ENCODE peak calls at places on chromosomes 1 and 21, in five cellular contexts. E, Q, V, R and F are unnamed samples. For H3K27me3, the result is how much of the 10 kb centered on the place peaks cover.

GRCh38 chr1:19336543-19336942 is 24.4 kb downstream of the SLC66A1 start:
- DNase-seq in E (no peak), Q (no peak), R (no peak), V (no peak), F (no peak)

GRCh38 chr1:153880962-153881361 is 41.8 kb downstream of the GATAD2B start:
- DNase-seq in V (peak), E (no peak), R (peak), Q (no peak), F (peak)

GRCh38 chr1:84348240-84348555 is 46.7 kb downstream of the SAMD13 start:
- DNase-seq in V (no peak), E (no peak), R (no peak), Q (no peak), F (no peak)

GRCh38 chr1:19759740-19760089 is 40.0 kb downstream of the TMCO4 start:
- DNase-seq in R (no peak), E (no peak), Q (no peak), V (peak), F (peak)

GRCh38 chr1:191901651-191902050 is 256.6 kb upstream of the RGS18 start:
- DNase-seq in E (peak), V (no peak), R (no peak), Q (no peak), F (no peak)

GRCh38 chr21:44874497-44875331 is 1.2 kb upstream of the PTTG1IP start:
- DNase-seq in R (peak), Q (peak), V (no peak), E (peak), F (no peak)

GRCh38 chr1:15254521-15254920 is 7.5 kb downstream of the FHAD1 start:
- DNase-seq in R (no peak), E (no peak), V (no peak), Q (no peak), F (no peak)

GRCh38 chr1:51101976-51102375 is at the start of gene C1orf185:
- DNase-seq in R (no peak), V (no peak), E (no peak), Q (no peak), F (no peak)

GRCh38 chr1:32352831-32353383 is 9.4 kb downstream of the FAM229A start:
- DNase-seq in V (no peak), E (no peak), R (no peak), Q (no peak), F (peak)

GRCh38 chr1:114025609-114026401 is 46.5 kb downstream of the OLFML3 start:
- DNase-seq in V (no peak), R (no peak), Q (no peak), E (no peak), F (no peak)

GRCh38 chr1:204241050-204241449 is 27.3 kb upstream of the GOLT1A start:
- DNase-seq in E (no peak), R (no peak), V (no peak), Q (no peak), F (no peak)

GRCh38 chr1:95223110-95223509 is 10.9 kb upstream of the RWDD3 start:
- DNase-seq in Q (no peak), R (peak), V (peak), E (no peak), F (no peak)

GRCh38 chr1:32525053-32525452 is 14.2 kb upstream of the ZBTB8A start:
- DNase-seq in R (no peak), Q (no peak), V (no peak), E (no peak), F (no peak)

GRCh38 chr1:99005537-99005942 is 879 bp upstream of the PLPPR5 start:
- DNase-seq in E (peak), Q (no peak), V (no peak), R (peak), F (no peak)

GRCh38 chr1:99010679-99011078 is 6.0 kb upstream of the PLPPR5 start:
- DNase-seq in Q (no peak), E (no peak), V (no peak), R (no peak), F (no peak)

GRCh38 chr1:99004270-99005141 is at the start of gene PLPPR5:
- DNase-seq in R (peak), V (peak), Q (no peak), E (peak), F (peak)

GRCh38 chr1:99005142-99005491 is 456 bp upstream of the PLPPR5 start:
- DNase-seq in R (peak), V (peak), Q (no peak), E (peak), F (no peak)

GRCh38 chr1:99007366-99007765 is 2.7 kb upstream of the PLPPR5 start:
- DNase-seq in V (no peak), R (no peak), Q (no peak), E (no peak), F (no peak)
- H3K27me3 ChIP-seq in V (under half), R (half or more), Q (under half), E (under half), F (under half)

DNA sequence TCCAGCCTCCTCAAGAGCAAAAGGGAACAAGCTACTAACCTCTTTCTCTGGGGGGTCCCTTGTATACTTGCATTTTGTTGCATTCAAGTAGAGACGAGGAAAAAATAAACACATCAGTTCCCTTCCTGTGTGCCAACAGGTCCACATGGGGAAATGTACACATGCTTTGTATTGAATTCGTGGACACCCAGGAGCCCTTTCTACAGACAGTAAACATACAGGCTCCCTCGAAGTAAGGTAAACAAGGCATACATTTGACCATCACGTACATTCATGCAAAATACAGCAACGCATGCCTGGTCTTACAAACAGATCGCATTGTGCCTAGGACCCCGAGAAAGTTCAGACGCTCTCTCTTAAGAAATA is 1.1 kb downstream of the KCND3 start:
- DNase-seq in R (no peak), Q (no peak), E (no peak), V (no peak), F (no peak)
- H3K27me3 ChIP-seq in R (half or more), Q (half or more), E (half or more), V (under half), F (under half)

DNA sequence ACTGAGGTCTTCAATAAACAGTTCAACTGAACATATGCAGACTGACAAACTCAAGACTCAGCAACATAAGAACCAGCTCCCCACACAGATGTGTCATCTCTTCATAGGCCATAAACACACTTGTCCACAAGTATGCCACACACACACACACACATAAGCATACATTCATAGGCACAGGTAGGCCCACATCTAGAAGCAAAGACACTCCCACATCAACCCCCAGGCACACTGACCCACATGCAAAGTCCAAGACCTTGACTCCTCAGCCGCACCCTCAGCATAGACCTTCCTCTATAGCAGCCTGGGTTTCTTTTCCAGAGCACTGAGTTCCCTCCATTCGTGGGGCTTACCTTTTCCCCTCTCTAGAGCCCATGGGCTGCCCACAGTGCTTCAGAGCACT is 1.4 kb downstream of the LAD1 start:
- DNase-seq in Q (no peak), E (no peak), R (no peak), V (no peak), F (no peak)
- H3K27me3 ChIP-seq in Q (under half), E (under half), R (half or more), V (half or more), F (under half)

DNA sequence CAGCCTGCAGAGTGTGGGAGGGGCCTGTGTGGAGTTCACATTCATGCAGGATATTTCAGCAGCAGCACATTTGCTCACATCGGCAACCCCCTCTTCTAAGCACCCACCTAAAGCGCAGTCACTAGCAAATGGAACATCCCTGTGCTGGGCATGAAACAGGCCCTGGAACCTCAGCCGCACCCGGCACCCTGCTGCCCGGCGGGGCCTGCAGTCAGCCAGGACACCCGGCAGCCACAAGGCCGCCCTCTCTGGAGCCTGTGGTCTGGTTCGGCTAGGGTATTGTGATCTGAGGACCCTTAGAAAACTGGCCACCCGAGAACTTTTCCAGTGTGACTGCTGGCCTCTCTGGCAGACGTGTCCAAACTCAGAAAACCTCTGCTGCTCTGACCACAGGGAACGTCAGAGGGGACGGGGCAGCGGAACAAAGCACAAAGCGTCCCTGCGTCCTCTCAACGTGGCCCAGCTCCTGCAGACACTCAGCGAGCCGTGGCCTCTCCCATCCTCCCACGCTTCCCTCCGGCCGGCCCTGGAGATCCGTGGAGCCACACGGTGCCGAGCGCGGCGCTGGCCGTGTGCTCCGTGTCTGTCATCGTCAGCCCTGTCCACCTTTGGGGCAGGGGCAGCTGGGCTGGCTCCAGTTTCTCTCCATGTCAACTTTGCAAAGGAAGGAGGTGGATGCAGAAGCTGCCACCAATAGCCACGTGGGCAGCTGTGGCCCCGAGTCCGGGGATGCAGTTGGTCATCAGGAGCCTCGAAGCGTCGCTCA is 175.9 kb upstream of the ARHGEF16 start:
- DNase-seq in V (no peak), R (no peak), E (peak), Q (no peak), F (no peak)
- H3K27me3 ChIP-seq in V (under half), R (under half), E (under half), Q (under half), F (under half)

GRCh38 chr1:64891440-64891815 is 74.9 kb downstream of the JAK1 start:
- DNase-seq in R (no peak), E (no peak), V (peak), Q (no peak), F (peak)
- H3K27me3 ChIP-seq in R (under half), E (under half), V (under half), Q (under half), F (under half)